ENCODE peak calls at places on chromosome 1, in four cellular contexts. V is HCT116, M is neural progenitor cell, H is mammary epithelial cell. Z is an unnamed sample.

GRCh38 chr1:234927968-234928635 is 200.5 kb downstream of the TOMM20 start:
- DNase-seq in H (no peak), V (no peak), M (no peak), Z (peak; percentile 24)

GRCh38 chr1:156747737-156748669 is 3.5 kb downstream of the HDGF start:
- DNase-seq in M (peak; percentile 33), H (peak; percentile 60), V (no peak), Z (peak; percentile 67)

GRCh38 chr1:208437416-208437815 is 193.2 kb upstream of the PLXNA2 start:
- DNase-seq in V (no peak), H (peak; percentile 60), M (no peak), Z (peak; percentile 76)

GRCh38 chr1:218164930-218165686 is 120.0 kb upstream of the RRP15 start:
- DNase-seq in H (no peak), M (peak; percentile 74), V (no peak), Z (peak; percentile 40)

GRCh38 chr1:226626577-226626956 is 78.0 kb downstream of the STUM start:
- DNase-seq in H (peak; percentile 40), V (peak; percentile 51), M (peak; percentile 74), Z (peak; percentile 91)

GRCh38 chr1:67355745-67356424 is 48.2 kb downstream of the IL12RB2 start:
- DNase-seq in M (no peak), H (peak; percentile 94), V (no peak), Z (peak; percentile 79)

GRCh38 chr1:172949096-172949495 is 101.6 kb downstream of the TNFSF18 start:
- DNase-seq in H (no peak), V (no peak), M (no peak), Z (no peak)

GRCh38 chr1:244730153-244730933 is 77.4 kb downstream of the DESI2 start:
- DNase-seq in V (no peak), M (peak; percentile 63), H (peak; percentile 23), Z (peak; percentile 68)

GRCh38 chr1:160618763-160619274 is 28.0 kb downstream of the SLAMF1 start:
- DNase-seq in M (no peak), V (peak; percentile 23), H (no peak), Z (no peak)

DNA sequence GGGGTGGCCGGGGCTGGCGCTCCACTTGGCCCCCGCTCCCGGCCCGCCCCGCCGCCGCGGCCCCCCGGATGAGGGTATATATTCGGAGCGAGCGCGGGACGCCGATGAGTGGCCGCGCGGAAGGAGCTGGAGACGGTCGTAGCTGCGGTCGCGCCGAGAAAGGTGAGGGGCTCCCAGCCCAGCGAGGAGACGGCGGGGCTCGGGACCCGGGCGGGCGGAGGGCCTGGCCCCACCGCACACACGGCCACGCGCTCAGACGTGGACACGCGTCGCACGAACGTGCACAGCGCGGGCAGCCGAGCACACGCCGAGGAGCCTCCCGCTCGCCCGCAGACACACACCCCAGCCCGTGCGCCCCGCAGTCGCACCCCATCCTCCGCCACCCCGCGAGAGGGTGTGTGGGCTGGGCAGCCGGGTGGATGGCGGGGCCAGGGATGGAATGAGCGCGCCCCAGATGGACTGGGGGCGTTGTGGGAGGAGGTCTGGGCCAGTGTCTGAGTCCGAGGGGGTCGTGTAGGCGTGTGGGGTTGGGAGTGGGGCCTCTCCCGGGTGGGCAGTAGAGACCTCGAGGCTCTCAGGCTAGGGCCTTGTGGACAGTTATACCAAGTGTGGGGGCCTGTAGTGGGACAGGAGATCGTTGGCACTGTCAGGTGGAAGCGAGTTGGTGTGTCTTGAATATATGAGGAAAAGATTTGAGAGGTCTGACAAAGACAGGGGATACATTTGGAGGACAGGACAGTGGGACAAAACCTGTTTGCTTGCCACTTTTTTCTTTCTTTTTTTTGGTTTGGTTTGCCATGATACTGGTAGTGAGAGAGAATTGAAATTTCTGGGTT is at the start of gene UAP1:
- DNase-seq in H (no peak), M (no peak), V (no peak), Z (peak; percentile 61)
- TF ChIP-seq EZH2 in H (no peak), M (peak; percentile 28), V (no peak), Z (no peak)

DNA sequence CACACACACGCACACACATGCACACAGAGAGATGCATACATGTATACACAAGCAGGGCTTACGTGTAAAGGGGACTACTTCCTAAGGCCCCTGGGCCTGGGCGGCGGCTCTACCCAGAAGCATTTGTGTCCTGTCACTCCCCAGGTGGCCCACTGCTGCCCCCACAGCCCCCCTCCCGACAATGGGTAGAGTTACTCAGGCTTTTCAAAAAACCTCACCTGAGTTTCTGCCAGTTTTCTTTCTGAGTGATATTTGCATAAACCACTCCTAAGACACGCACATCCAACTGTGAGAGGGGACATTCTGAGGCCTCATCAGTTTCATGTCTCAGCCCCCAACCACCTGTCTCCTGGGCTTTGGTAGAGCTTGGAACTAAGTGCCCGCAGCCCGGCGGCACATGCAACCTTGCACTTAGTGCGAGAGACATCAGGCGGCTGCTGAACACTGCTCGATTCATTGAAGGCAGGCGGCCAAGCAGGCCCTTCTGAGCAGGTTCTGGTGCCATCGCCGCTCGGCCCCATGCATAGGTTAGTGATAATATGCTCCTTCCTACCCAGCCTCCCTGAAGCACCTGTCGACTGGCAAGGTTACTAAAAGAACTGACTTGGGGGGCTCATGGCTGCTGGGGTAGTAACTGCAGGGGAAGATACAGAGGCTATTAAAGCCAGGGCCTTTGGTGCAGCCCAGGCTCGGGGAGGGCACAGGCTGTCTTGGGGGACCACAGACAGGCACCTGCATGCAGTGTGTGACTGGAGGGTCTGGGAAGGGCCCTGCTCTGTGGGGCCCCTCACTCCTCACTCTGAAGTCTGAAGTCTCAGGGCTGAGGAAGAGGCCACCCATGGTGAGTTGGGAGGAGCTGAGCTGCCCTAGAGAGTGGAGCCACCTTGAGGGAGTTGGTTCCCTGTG is 364.2 kb upstream of the VAMP3 start:
- DNase-seq in V (no peak), M (no peak), H (no peak), Z (no peak)
- H3K4me2 ChIP-seq in V (no peak overlapping the region), M (no peak overlapping the region), H (no peak overlapping the region), Z (no peak overlapping the region)

GRCh38 chr1:8167936-8168335 is 141.8 kb upstream of the ERRFI1 start:
- DNase-seq in M (no peak), H (no peak), V (no peak), Z (no peak)

GRCh38 chr1:8171751-8172464 is 145.8 kb upstream of the ERRFI1 start:
- DNase-seq in V (no peak), M (no peak), H (peak; percentile 37), Z (peak; percentile 58)

GRCh38 chr1:8169364-8170058 is 143.4 kb upstream of the ERRFI1 start:
- DNase-seq in H (peak; percentile 59), V (no peak), M (no peak), Z (peak; percentile 83)

GRCh38 chr1:8166436-8166835 is 140.3 kb upstream of the ERRFI1 start:
- DNase-seq in V (no peak), H (no peak), M (no peak), Z (no peak)

DNA sequence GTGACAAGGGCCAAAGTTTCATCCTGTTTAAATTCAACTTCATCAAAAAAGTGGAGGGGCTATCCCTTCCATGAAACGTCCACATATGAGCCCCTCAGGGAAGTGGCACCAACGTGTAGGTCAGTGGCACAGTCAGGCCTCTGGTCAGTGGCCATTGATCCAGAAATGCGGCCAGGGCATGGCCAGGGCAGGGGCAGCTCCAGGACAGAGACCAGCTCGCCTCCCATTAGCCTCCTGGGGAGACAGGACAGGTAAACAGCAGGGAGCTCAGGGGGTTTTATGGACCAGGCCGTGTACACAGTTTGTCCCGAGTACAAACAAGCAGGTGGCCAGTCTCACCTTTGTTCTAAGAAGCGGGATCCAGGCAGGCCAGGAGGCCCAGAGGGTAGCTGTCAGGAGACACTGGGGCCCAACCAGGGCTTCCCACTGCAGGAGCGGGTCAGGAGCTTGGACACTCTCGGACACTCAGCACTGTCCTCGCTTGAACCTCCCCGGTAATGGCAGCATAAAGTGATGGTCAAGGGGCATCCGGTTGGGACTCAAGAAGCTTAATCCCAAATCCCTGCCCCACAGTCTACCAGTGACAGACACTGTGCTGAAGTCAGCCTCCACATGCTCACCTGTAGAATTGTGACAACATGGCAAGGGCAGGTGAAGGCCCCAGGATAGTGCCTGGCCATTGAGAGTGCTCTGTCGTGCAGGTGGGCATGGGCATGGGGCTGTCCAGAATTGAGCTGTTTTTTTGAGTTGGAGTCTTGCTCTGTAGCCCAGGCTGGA is 144.1 kb upstream of the ERRFI1 start:
- DNase-seq in H (no peak), V (no peak), M (no peak), Z (no peak)
- H3K27ac ChIP-seq in H (no peak overlapping the region), V (peak overlapping the region; percentile 96), M (no peak overlapping the region), Z (no peak overlapping the region)

GRCh38 chr1:15275921-15276683 is 29.1 kb downstream of the FHAD1 start:
- DNase-seq in M (no peak), H (no peak), V (no peak), Z (no peak)
- TF ChIP-seq EZH2 in M (no peak), H (no peak), V (no peak), Z (no peak)

GRCh38 chr1:15950302-15950701 is 25.6 kb downstream of the ZBTB17 start:
- DNase-seq in V (no peak), M (no peak), H (no peak), Z (no peak)
- H3K4me2 ChIP-seq in V (peak overlapping the region; percentile 58), M (no peak overlapping the region), H (peak overlapping the region; percentile 29), Z (peak overlapping the region; percentile 86)

DNA sequence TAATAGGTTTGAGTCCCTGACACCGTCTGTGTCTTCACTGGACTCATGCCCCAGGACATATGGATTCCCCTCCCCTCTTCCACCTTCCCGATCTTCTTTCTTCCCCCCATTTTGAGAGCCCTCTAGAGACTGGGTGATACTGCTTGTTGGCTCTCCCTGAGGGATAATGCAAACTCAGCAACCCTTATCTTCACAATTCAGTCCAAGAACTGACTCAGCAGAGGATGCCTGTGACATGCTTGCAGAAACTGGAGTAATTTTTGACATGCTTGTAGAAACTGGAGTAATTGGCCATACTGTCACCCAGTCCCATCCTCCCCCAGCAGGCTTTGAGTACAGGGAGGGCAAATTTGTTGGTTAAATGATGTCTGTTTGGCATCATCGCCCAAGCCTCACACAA is 127.6 kb upstream of the CTTNBP2NL start:
- DNase-seq in H (no peak), V (no peak), M (no peak), Z (no peak)
- H3K27ac ChIP-seq in H (no peak overlapping the region), V (no peak overlapping the region), M (no peak overlapping the region), Z (no peak overlapping the region)

DNA sequence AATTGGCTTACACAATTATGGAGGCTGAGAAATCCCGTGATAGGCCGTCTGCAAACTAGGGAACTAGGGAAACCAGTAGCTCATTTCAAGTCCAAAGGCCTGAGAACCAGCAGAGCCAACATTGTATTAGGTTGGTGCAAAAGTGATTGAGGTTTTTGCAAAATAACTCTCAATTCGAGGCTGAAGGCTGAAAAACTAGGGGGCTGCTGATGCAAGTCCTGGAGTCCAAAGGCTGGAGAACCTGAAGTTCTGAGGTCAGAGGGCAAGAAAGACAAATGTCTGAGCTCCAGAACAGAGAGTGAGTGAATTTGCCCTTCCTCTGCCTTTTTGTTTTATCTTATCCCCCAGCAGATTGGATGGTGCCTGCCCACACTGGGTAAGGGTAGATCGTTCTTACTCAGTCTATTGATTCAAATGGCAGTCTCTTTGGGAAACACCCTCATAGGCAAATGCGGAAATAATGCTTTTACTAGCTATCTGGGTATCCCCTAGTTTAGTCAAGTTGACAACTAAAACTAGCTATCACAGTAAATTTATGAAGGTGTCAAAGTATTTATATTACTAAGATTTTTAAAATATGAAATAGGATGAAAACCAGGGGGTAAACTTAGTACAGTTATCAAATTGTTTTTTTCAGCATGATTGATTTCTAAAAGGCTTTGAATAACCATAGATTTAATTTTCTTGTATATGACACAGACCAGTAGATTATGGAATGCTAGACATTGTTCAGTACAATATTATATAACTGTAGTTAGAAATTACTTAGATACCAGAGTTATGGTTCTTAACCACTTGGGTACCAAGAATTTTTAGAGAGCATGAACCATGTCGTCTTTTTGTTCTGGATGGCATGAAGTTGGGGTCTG is 15.4 kb downstream of the RABGAP1L start:
- DNase-seq in H (no peak), V (no peak), M (no peak), Z (no peak)
- TF ChIP-seq EZH2 in H (no peak), V (no peak), M (no peak), Z (no peak)

DNA sequence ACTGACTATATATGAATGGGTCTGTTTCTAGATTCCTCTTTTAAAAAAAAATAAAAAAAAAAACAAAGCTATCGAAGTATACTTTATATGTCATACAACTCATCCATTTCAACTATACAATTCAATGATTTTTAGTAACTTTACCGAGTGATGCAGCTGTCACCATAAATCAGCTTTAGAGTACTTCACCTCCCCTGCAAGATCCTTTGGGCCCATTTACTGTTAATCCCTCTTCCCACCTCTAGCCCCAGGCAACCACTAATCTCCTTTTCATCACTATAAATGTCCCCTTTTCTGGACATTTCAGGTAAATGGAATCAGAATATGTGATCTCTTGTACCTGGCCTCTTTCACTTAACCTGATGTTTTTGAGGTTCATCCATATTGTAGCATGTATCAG is 133.9 kb downstream of the PEX14 start:
- DNase-seq in M (no peak), V (no peak), H (no peak), Z (no peak)
- H3K4me2 ChIP-seq in M (no peak overlapping the region), V (no peak overlapping the region), H (no peak overlapping the region), Z (no peak overlapping the region)